ENCODE peak calls at places on chromosomes 6 and 20, in nine cellular contexts. B is fibroblast of lung, T is fibroblast of mammary gland, U is endodermal cell, I is H9, C is upper lobe of right lung, V is dorsolateral prefrontal cortex, A is neural crest cell, O is A549. X is an unnamed sample.
A peak's percentile ranks its signal among the peaks of the same experiment; 100 is the strongest.

GRCh38 chr6:142945446-142946180 is 637 bp upstream of the HIVEP2 start:
- DNase-seq in B (no peak), T (peak; percentile 44), U (peak; percentile 84), I (no peak), C (peak; percentile 83), V (peak; percentile 61), A (peak; percentile 18), O (peak; percentile 27), X (peak; percentile 76)

GRCh38 chr6:89042664-89043063 is 37.9 kb upstream of the PNRC1 start:
- DNase-seq in B (no peak), T (no peak), U (no peak), I (no peak), C (no peak), V (no peak), A (no peak), O (no peak), X (no peak)

GRCh38 chr20:58554541-58554940 is 39.3 kb upstream of the APCDD1L start:
- DNase-seq in B (no peak), T (no peak), U (peak; percentile 17), I (peak; percentile 5), C (no peak), V (no peak), A (no peak), O (no peak), X (no peak)

GRCh38 chr20:16898433-16898832 is 150.3 kb downstream of the OTOR start:
- DNase-seq in B (peak; percentile 5), T (peak; percentile 19), U (no peak), I (no peak), C (no peak), V (no peak), A (no peak), O (no peak), X (no peak)

GRCh38 chr6:156420172-156420993 is 356.8 kb upstream of the ARID1B start:
- DNase-seq in B (peak; percentile 52), T (peak; percentile 40), U (no peak), I (no peak), C (no peak), V (no peak), A (no peak), O (no peak), X (no peak)

GRCh38 chr6:110491644-110492317 is 15.4 kb upstream of the SLC22A16 start:
- DNase-seq in B (peak; percentile 62), T (peak; percentile 77), U (no peak), I (no peak), C (no peak), V (no peak), A (no peak), O (no peak), X (no peak)

GRCh38 chr6:108561742-108562502 is 1.2 kb downstream of the FOXO3 start:
- DNase-seq in B (peak; percentile 25), T (peak; percentile 42), U (peak; percentile 80), I (peak; percentile 43), C (peak; percentile 71), V (peak; percentile 51), A (peak; percentile 20), O (no peak), X (no peak)

GRCh38 chr6:77463308-77463880 is at the start of gene HTR1B:
- DNase-seq in B (peak; percentile 42), T (no peak), U (peak; percentile 87), I (peak; percentile 65), C (peak; percentile 55), V (no peak), A (peak; percentile 12), O (no peak), X (peak; percentile 59)

GRCh38 chr6:125747589-125748533 is 1.6 kb upstream of the HEY2 start:
- DNase-seq in B (no peak), T (no peak), U (peak; percentile 84), I (peak; percentile 61), C (peak; percentile 71), V (peak; percentile 52), A (peak; percentile 46), O (no peak), X (peak; percentile 95)

GRCh38 chr6:167005350-167006159 is 6.4 kb downstream of the CEP43 start:
- DNase-seq in B (peak; percentile 10), T (peak; percentile 53), U (no peak), I (no peak), C (no peak), V (peak; percentile 47), A (no peak), O (no peak), X (no peak)

GRCh38 chr6:5663256-5663655 is 343.5 kb downstream of the NRN1 start:
- DNase-seq in B (peak; percentile 9), T (no peak), U (no peak), I (no peak), C (no peak), V (no peak), A (no peak), O (no peak), X (no peak)

GRCh38 chr6:155481215-155481614 is 25.6 kb upstream of the NOX3 start:
- DNase-seq in B (peak; percentile 76), T (peak; percentile 64), U (no peak), I (no peak), C (no peak), V (no peak), A (no peak), O (no peak), X (no peak)

DNA sequence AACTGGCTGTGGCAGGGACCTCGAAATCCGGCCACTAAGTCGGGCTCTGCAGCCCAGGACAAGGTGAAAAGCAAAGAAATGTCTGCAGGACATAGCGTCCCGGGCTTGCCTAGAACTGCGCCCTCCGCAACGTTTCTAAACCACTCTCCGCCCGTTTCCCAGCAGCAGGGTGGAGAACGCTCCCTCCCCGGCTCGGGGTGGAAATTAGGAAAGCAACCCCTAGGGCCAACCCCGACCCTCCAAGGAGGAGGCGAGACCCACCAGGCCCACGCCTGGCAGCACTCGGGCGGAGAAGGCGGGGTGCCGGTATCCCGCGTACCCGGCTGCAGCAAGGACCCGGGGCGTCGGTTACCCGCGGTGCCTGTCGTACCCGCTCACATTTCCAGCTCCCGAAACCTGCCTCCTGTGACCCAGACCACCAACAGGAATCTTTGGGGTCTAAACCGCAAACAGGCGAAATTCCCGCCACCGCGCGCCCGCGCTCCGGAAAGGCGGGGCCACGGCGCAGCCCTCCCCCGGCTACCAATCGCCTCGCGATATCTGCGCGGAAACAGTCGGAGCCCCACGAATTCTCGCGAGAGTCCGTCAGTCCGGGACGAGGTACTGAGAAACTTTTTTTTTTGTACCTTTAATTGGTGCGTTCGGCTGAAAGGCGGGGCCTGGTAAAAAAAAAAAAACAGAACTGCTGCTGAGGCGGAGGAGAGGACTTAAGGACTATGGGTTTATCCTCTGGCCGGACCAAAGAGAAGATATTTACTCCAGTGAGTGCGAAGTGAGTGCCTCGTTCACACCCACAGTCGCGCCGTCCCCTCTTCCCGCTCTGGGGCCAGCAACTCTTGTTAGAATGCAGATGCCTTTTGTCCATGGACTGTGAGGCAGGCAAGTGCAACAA is at the start of gene MMS22L:
- DNase-seq in B (peak; percentile 89), T (peak; percentile 93), U (peak; percentile 96), I (peak; percentile 94), C (peak; percentile 97), V (peak; percentile 90), A (peak; percentile 91), O (peak; percentile 66), X (peak; percentile 96)
- TF ChIP-seq CTCF in B (no peak), T (no peak), U (no peak), I (no peak), C (no peak), V (no peak), A (no peak), O (no peak), X (peak; percentile 33)

GRCh38 chr6:3841066-3841454 is 8.1 kb upstream of the FAM50B start:
- DNase-seq in B (peak; percentile 17), T (no peak), U (no peak), I (no peak), C (no peak), V (no peak), A (no peak), O (no peak), X (no peak)
- TF ChIP-seq CTCF in B (no peak), T (no peak), U (no peak), I (no peak), C (no peak), V (no peak), A (no peak), O (no peak), X (no peak)

DNA sequence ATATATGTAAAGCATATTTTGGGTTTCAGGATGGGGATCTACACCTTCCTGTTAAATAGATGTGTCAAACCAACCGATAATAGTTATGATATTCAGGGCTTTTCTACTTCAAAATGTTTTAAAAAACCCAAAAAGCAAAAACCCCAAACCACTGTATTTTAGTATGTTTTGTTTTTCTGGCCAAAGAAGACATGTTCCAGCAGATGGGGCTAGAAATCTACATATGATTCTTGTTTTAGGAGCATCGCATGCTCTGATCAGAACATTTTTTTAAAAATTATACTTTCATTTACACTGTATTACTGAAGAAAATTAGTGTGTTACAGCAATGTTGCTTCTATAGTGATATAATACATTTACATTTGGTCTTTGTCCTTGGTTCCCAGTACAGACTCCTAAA is 11.0 kb downstream of the RMND1 start:
- DNase-seq in B (peak; percentile 34), T (peak; percentile 62), U (no peak), I (no peak), C (no peak), V (no peak), A (no peak), O (no peak), X (no peak)
- TF ChIP-seq CTCF in B (peak; percentile 46), T (peak; percentile 51), U (peak; percentile 60), I (no peak), C (peak; percentile 48), V (peak; percentile 36), A (peak; percentile 50), O (peak; percentile 27), X (peak; percentile 87)

GRCh38 chr6:73309534-73309783 is 44.6 kb downstream of the DPPA5 start:
- DNase-seq in B (no peak), T (no peak), U (no peak), I (no peak), C (no peak), V (no peak), A (no peak), O (no peak), X (no peak)

GRCh38 chr6:73314577-73315492 is 39.2 kb downstream of the DPPA5 start:
- DNase-seq in B (peak; percentile 10), T (no peak), U (no peak), I (no peak), C (no peak), V (no peak), A (no peak), O (no peak), X (no peak)

GRCh38 chr6:73309784-73310502 is 44.1 kb downstream of the DPPA5 start:
- DNase-seq in B (peak; percentile 71), T (peak; percentile 55), U (peak; percentile 84), I (peak; percentile 68), C (peak; percentile 84), V (peak; percentile 57), A (peak; percentile 41), O (peak; percentile 62), X (no peak)

GRCh38 chr6:73308712-73309533 is 45.2 kb downstream of the DPPA5 start:
- DNase-seq in B (peak; percentile 27), T (peak; percentile 22), U (peak; percentile 81), I (peak; percentile 65), C (no peak), V (no peak), A (no peak), O (peak; percentile 44), X (no peak)
- TF ChIP-seq CTCF in B (peak; percentile 10), T (peak; percentile 16), U (peak; percentile 69), I (peak; percentile 59), C (no peak), V (no peak), A (no peak), O (no peak), X (peak; percentile 64)

DNA sequence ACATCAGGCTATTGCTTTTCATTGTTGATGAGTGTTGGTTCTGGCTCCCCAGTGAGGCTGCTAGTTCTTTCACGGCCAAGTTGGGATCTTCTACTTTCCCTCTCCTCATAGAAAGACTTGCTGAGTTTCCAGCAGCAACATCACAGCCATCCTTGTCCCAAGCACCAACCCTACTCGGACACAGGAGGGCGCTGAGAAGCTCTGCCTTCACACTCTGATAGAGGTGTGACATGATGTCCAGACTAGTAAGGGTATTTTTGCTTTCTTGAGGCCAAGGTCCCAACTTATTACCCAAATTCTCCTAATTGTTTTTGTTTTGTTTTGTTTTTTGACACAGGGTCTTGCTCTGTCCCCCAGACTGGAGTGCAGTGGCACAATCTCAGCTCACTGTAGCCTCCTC is 3.0 kb upstream of the GCM1 start:
- DNase-seq in B (no peak), T (peak; percentile 19), U (peak; percentile 83), I (peak; percentile 74), C (no peak), V (no peak), A (no peak), O (no peak), X (no peak)
- TF ChIP-seq CTCF in B (no peak), T (peak; percentile 34), U (peak; percentile 75), I (peak; percentile 77), C (peak; percentile 9), V (no peak), A (peak; percentile 32), O (no peak), X (peak; percentile 57)